ENCODE peak calls at places on chromosomes 4 and X, in nine cellular contexts. C is lung, N is BJ, O is astrocyte, Z is tibial nerve, G is body of pancreas, V is spleen, P is A673, M is dorsolateral prefrontal cortex. R is an unnamed sample.

GRCh38 chrX:131202766-131203165 is 86.3 kb downstream of the IGSF1 start:
- DNase-seq in C (no peak), N (no peak), O (no peak), Z (no peak), G (no peak), V (no peak), P (no peak), M (no peak), R (no peak)

GRCh38 chr4:2591189-2591588 is 54.7 kb downstream of the FAM193A start:
- DNase-seq in C (peak), N (no peak), O (peak), Z (peak), G (no peak), V (no peak), P (no peak), M (no peak), R (no peak)

GRCh38 chrX:104270916-104271512 is 16.3 kb upstream of the ESX1 start:
- DNase-seq in C (no peak), N (no peak), O (peak), Z (peak), G (peak), V (no peak), P (peak), M (peak), R (peak)

GRCh38 chr4:176309046-176309445 is 10.7 kb upstream of the SPCS3 start:
- DNase-seq in C (no peak), N (no peak), O (no peak), Z (no peak), G (no peak), V (no peak), P (no peak), M (no peak), R (no peak)

GRCh38 chrX:50204364-50204899 is at the start of gene CCNB3:
- DNase-seq in C (peak), N (peak), O (peak), Z (peak), G (peak), V (peak), P (peak), M (peak), R (peak)

GRCh38 chrX:1011632-1012283 is 200.7 kb downstream of the CRLF2 start:
- DNase-seq in C (no peak), N (no peak), O (no peak), Z (no peak), G (no peak), V (no peak), P (peak), M (no peak), R (no peak)

GRCh38 chr4:44446191-44446590 is 2.4 kb downstream of the KCTD8 start:
- DNase-seq in C (no peak), N (no peak), O (no peak), Z (no peak), G (no peak), V (no peak), P (no peak), M (no peak), R (no peak)

GRCh38 chrX:101550362-101550761 is at the start of gene ARMCX1:
- DNase-seq in C (peak), N (peak), O (peak), Z (peak), G (peak), V (peak), P (peak), M (peak), R (peak)

GRCh38 chr4:15104825-15105224 is 102.5 kb downstream of the CPEB2 start:
- DNase-seq in C (no peak), N (no peak), O (no peak), Z (no peak), G (no peak), V (no peak), P (no peak), M (no peak), R (no peak)

GRCh38 chr4:41103657-41104056 is 110.7 kb downstream of the APBB2 start:
- DNase-seq in C (no peak), N (no peak), O (no peak), Z (no peak), G (no peak), V (no peak), P (no peak), M (no peak), R (no peak)
- H3K4me3 ChIP-seq in C (no peak), N (no peak), O (no peak), Z (no peak), G (no peak), V (no peak), P (no peak), M (no peak), R (no peak)

DNA sequence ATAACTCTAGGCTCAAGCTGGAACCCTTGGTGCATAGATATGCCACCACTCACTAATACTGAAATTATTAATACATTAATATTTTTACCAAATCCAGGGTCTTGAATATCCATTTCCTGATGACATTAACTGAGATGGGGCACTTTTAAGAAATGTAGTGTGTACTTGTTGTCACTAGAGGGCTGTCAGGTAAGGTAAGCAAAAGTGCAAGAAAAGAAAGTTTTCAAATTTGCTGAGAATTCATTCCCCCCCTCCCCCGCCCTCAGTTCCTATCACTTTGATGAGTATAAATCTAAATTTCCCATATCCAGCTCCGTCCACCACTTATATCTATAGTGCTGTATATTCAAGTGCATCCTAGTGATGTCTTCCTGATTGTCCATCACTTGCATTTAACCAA is 20.5 kb upstream of the WDR44 start:
- DNase-seq in C (no peak), N (no peak), O (no peak), Z (no peak), G (no peak), V (no peak), P (no peak), M (no peak), R (no peak)
- TF ChIP-seq CTCF in C (no peak), N (peak), O (peak), Z (no peak), G (no peak), V (no peak), P (peak), M (peak), R (peak)

GRCh38 chr4:89838005-89838404 is 1.0 kb upstream of the SNCA start:
- DNase-seq in C (no peak), N (no peak), O (no peak), Z (no peak), G (no peak), V (no peak), P (peak), M (no peak), R (no peak)
- H3K4me3 ChIP-seq in C (no peak), N (no peak), O (peak), Z (peak), G (no peak), V (peak), P (peak), M (peak), R (no peak)

DNA sequence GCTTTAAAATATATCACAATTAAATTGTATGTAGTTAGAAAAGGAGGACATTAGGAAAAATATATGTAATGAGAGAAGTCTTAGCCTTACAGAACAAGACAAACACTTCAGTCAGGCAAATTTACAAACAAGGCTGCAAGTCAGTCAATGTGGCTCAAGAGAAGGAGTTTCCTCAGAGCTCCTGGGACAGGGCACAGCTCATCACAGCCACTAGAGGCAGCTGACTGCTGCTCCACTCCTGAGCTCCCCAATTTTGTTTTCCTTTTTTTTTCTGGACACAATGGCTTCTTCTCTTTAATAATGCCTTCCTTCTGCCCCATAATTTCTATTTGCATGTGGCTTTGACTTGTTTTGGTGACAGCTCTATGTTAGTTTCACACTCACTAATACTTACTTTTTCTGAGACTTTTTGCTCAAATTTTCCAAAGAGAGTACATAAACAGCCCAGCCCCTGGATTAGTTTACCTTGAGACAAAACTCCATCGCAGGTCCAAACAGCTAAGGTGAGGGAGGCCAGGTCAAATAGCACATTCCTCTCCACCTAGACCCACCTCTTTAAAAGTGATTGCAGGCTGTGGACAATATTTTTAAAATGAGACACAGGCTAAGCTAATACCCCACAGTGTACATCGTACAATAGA is 850.4 kb upstream of the FRG1 start:
- DNase-seq in C (no peak), N (no peak), O (no peak), Z (no peak), G (no peak), V (no peak), P (peak), M (no peak), R (no peak)
- TF ChIP-seq CTCF in C (no peak), N (peak), O (peak), Z (no peak), G (peak), V (no peak), P (peak), M (no peak), R (peak)

GRCh38 chr4:94757192-94758140 is at the start of gene BMPR1B:
- DNase-seq in C (no peak), N (no peak), O (peak), Z (peak), G (peak), V (no peak), P (peak), M (no peak), R (no peak)
- H3K4me3 ChIP-seq in C (peak), N (peak), O (peak), Z (peak), G (peak), V (peak), P (peak), M (peak), R (peak)